ENCODE peak calls at places on chromosome 14, in seven cellular contexts. M, K, O, D, Y, R and C are unnamed samples.

GRCh38 chr14:61322011-61322798 is 826 bp downstream of the PRKCH start:
- DNase-seq in M (no peak), K (peak; percentile 15), O (no peak), D (no peak), Y (peak; percentile 61), R (no peak), C (no peak)

GRCh38 chr14:103594265-103594664 is 31.5 kb downstream of the COA8 start:
- DNase-seq in M (peak; percentile 71), K (peak; percentile 92), O (peak; percentile 45), D (no peak), Y (no peak), R (peak; percentile 39), C (no peak)

GRCh38 chr14:52835122-52835903 is 43.9 kb upstream of the GNPNAT1 start:
- DNase-seq in M (no peak), K (peak; percentile 39), O (peak; percentile 51), D (no peak), Y (peak; percentile 27), R (peak; percentile 97), C (peak; percentile 87)

GRCh38 chr14:65080954-65081747 is 21.2 kb downstream of the MAX start:
- DNase-seq in M (no peak), K (no peak), O (no peak), D (no peak), Y (peak; percentile 86), R (no peak), C (no peak)

GRCh38 chr14:61616524-61617185 is 78.7 kb upstream of the HIF1A start:
- DNase-seq in M (no peak), K (no peak), O (peak; percentile 55), D (no peak), Y (no peak), R (no peak), C (no peak)

GRCh38 chr14:67218126-67218525 is 23.1 kb upstream of the PALS1 start:
- DNase-seq in M (no peak), K (no peak), O (no peak), D (no peak), Y (no peak), R (no peak), C (no peak)

GRCh38 chr14:55129086-55129427 is at the start of gene LGALS3:
- DNase-seq in M (peak; percentile 37), K (peak; percentile 83), O (peak; percentile 56), D (no peak), Y (peak; percentile 91), R (peak; percentile 51), C (peak; percentile 80)

GRCh38 chr14:58077621-58078020 is 74.4 kb downstream of the ARMH4 start:
- DNase-seq in M (no peak), K (no peak), O (peak; percentile 12), D (no peak), Y (no peak), R (no peak), C (no peak)

GRCh38 chr14:26594756-26595545 is 2.9 kb downstream of the NOVA1 start:
- DNase-seq in M (no peak), K (peak; percentile 60), O (no peak), D (no peak), Y (no peak), R (no peak), C (no peak)

GRCh38 chr14:101473045-101473729 is 88.1 kb upstream of the DIO3 start:
- DNase-seq in M (no peak), K (peak; percentile 62), O (no peak), D (no peak), Y (no peak), R (no peak), C (no peak)

GRCh38 chr14:64704743-64705405 is 650 bp downstream of the PLEKHG3 start:
- DNase-seq in M (no peak), K (peak; percentile 47), O (no peak), D (no peak), Y (peak; percentile 52), R (peak; percentile 39), C (no peak)

GRCh38 chr14:101599234-101599885 is 38.1 kb downstream of the DIO3 start:
- DNase-seq in M (no peak), K (no peak), O (no peak), D (no peak), Y (no peak), R (no peak), C (no peak)

GRCh38 chr14:23430733-23431105 is 4.7 kb downstream of the MYH7 start:
- DNase-seq in M (peak; percentile 45), K (peak; percentile 74), O (no peak), D (no peak), Y (peak; percentile 50), R (peak; percentile 41), C (no peak)

GRCh38 chr14:100979780-100980179 is 76.3 kb upstream of the RTL1 start:
- DNase-seq in M (no peak), K (no peak), O (peak; percentile 71), D (no peak), Y (no peak), R (no peak), C (peak; percentile 62)

GRCh38 chr14:101823511-101824120 is 62.1 kb downstream of the PPP2R5C start:
- DNase-seq in M (no peak), K (no peak), O (no peak), D (peak; percentile 59), Y (no peak), R (no peak), C (no peak)

GRCh38 chr14:73988065-73988464 is 31.0 kb downstream of the ENTPD5 start:
- DNase-seq in M (no peak), K (no peak), O (no peak), D (no peak), Y (no peak), R (no peak), C (no peak)

GRCh38 chr14:102217987-102218421 is 78.3 kb downstream of the WDR20 start:
- DNase-seq in M (no peak), K (no peak), O (no peak), D (no peak), Y (no peak), R (no peak), C (no peak)

GRCh38 chr14:33682746-33683145 is 268.1 kb downstream of the EGLN3 start:
- DNase-seq in M (no peak), K (no peak), O (peak; percentile 96), D (no peak), Y (no peak), R (peak; percentile 7), C (no peak)

GRCh38 chr14:31205681-31206535 is 1.7 kb downstream of the HECTD1 start:
- DNase-seq in M (no peak), K (peak; percentile 35), O (peak; percentile 83), D (peak; percentile 61), Y (peak; percentile 30), R (peak; percentile 20), C (no peak)

GRCh38 chr14:87160964-87161363 is 832.0 kb downstream of the GALC start:
- DNase-seq in M (no peak), K (no peak), O (no peak), D (peak; percentile 41), Y (no peak), R (peak; percentile 83), C (no peak)

GRCh38 chr14:101474563-101475467 is 86.5 kb upstream of the DIO3 start:
- DNase-seq in M (no peak), K (no peak), O (peak; percentile 29), D (no peak), Y (no peak), R (no peak), C (no peak)

GRCh38 chr14:54653764-54654469 is 87.0 kb downstream of the SAMD4A start:
- DNase-seq in M (no peak), K (peak; percentile 42), O (peak; percentile 71), D (no peak), Y (peak; percentile 39), R (peak; percentile 67), C (peak; percentile 19)

GRCh38 chr14:91727121-91727520 is 4.8 kb downstream of the CATSPERB start:
- DNase-seq in M (no peak), K (no peak), O (no peak), D (no peak), Y (no peak), R (no peak), C (no peak)

GRCh38 chr14:93929048-93929535 is 1.9 kb downstream of the FAM181A start:
- DNase-seq in M (no peak), K (no peak), O (no peak), D (no peak), Y (no peak), R (no peak), C (no peak)

GRCh38 chr14:103127861-103128598 is 4.8 kb downstream of the TNFAIP2 start:
- DNase-seq in M (no peak), K (no peak), O (no peak), D (no peak), Y (no peak), R (no peak), C (no peak)

GRCh38 chr14:24366664-24367505 is 1.1 kb upstream of the NFATC4 start:
- DNase-seq in M (peak; percentile 97), K (peak; percentile 97), O (peak; percentile 96), D (peak; percentile 96), Y (peak; percentile 96), R (peak; percentile 99), C (peak; percentile 84)

GRCh38 chr14:36316131-36316530 is 4.3 kb downstream of the MBIP start:
- DNase-seq in M (no peak), K (no peak), O (no peak), D (no peak), Y (no peak), R (no peak), C (no peak)
- H3K4me2 ChIP-seq in M (no peak overlapping the region), K (peak overlapping the region; percentile 41), O (no peak overlapping the region), D (peak overlapping the region; percentile 10), Y (no peak overlapping the region), R (no peak overlapping the region), C (no peak overlapping the region)

GRCh38 chr14:70814466-70814865 is 5.2 kb upstream of the MAP3K9 start:
- DNase-seq in M (no peak), K (no peak), O (no peak), D (peak; percentile 83), Y (no peak), R (no peak), C (no peak)

GRCh38 chr14:70811578-70811977 is 2.3 kb upstream of the MAP3K9 start:
- DNase-seq in M (no peak), K (no peak), O (no peak), D (no peak), Y (no peak), R (peak; percentile 62), C (no peak)

GRCh38 chr14:70810621-70811020 is 1.3 kb upstream of the MAP3K9 start:
- DNase-seq in M (no peak), K (no peak), O (no peak), D (no peak), Y (no peak), R (no peak), C (no peak)

GRCh38 chr14:70811065-70811464 is 1.8 kb upstream of the MAP3K9 start:
- DNase-seq in M (no peak), K (no peak), O (no peak), D (no peak), Y (no peak), R (no peak), C (no peak)

GRCh38 chr14:70812124-70812818 is 3.0 kb upstream of the MAP3K9 start:
- DNase-seq in M (no peak), K (no peak), O (no peak), D (no peak), Y (no peak), R (no peak), C (no peak)
- H3K4me2 ChIP-seq in M (no peak overlapping the region), K (peak overlapping the region; percentile 92), O (no peak overlapping the region), D (no peak overlapping the region), Y (peak overlapping the region; percentile 82), R (peak overlapping the region; percentile 7), C (peak overlapping the region; percentile 98)

GRCh38 chr14:81454572-81455218 is 54.6 kb upstream of the STON2 start:
- DNase-seq in M (no peak), K (no peak), O (no peak), D (no peak), Y (no peak), R (no peak), C (no peak)
- H3K4me2 ChIP-seq in M (no peak overlapping the region), K (no peak overlapping the region), O (no peak overlapping the region), D (no peak overlapping the region), Y (no peak overlapping the region), R (no peak overlapping the region), C (no peak overlapping the region)

GRCh38 chr14:76163668-76164363 is 12.1 kb downstream of the GPATCH2L start:
- DNase-seq in M (no peak), K (no peak), O (no peak), D (no peak), Y (no peak), R (no peak), C (no peak)
- H3K4me2 ChIP-seq in M (no peak overlapping the region), K (no peak overlapping the region), O (no peak overlapping the region), D (no peak overlapping the region), Y (no peak overlapping the region), R (no peak overlapping the region), C (no peak overlapping the region)